ENCODE peak calls at places on chromosomes 13 and 19, in six cellular contexts. A, Q, D, W, R and C are unnamed samples.

GRCh38 chr13:95032114-95032513 is 269.1 kb downstream of the ABCC4 start:
- DNase-seq in A (no peak), Q (no peak), D (no peak), W (no peak), R (no peak), C (no peak)

GRCh38 chr19:5697022-5697889 is 7.2 kb downstream of the RPL36 start:
- DNase-seq in A (no peak), Q (no peak), D (no peak), W (no peak), R (no peak), C (no peak)

GRCh38 chr19:3073931-3074595 is 11.8 kb upstream of the TLE5 start:
- DNase-seq in A (no peak), Q (no peak), D (no peak), W (no peak), R (no peak), C (peak)

GRCh38 chr13:79992111-79992510 is 348.8 kb downstream of the SPRY2 start:
- DNase-seq in A (no peak), Q (no peak), D (no peak), W (no peak), R (no peak), C (peak)

GRCh38 chr19:6738726-6739389 is 622 bp upstream of the TRIP10 start:
- DNase-seq in A (peak), Q (peak), D (no peak), W (peak), R (no peak), C (peak)

GRCh38 chr19:40599331-40600085 is 1.7 kb upstream of the LTBP4 start:
- DNase-seq in A (peak), Q (no peak), D (no peak), W (no peak), R (no peak), C (no peak)

GRCh38 chr19:48120505-48120904 is 9.9 kb upstream of the PLA2G4C start:
- DNase-seq in A (no peak), Q (no peak), D (no peak), W (no peak), R (no peak), C (no peak)

GRCh38 chr13:23754506-23754905 is 134.7 kb downstream of the MIPEP start:
- DNase-seq in A (no peak), Q (no peak), D (no peak), W (no peak), R (no peak), C (no peak)

GRCh38 chr13:87128006-87128405 is 543.2 kb upstream of the SLITRK5 start:
- DNase-seq in A (no peak), Q (no peak), D (no peak), W (no peak), R (no peak), C (peak)

GRCh38 chr13:43986395-43986794 is 106.7 kb downstream of the LACC1 start:
- DNase-seq in A (no peak), Q (no peak), D (no peak), W (no peak), R (no peak), C (no peak)

GRCh38 chr19:41641879-41642485 is 15.1 kb upstream of the CEACAM4 start:
- DNase-seq in A (no peak), Q (no peak), D (peak), W (no peak), R (no peak), C (peak)

GRCh38 chr13:30257433-30258099 is 49.8 kb downstream of the KATNAL1 start:
- DNase-seq in A (no peak), Q (no peak), D (no peak), W (no peak), R (no peak), C (no peak)

GRCh38 chr19:45981350-45981749 is 7.7 kb upstream of the NOVA2 start:
- DNase-seq in A (no peak), Q (no peak), D (no peak), W (no peak), R (no peak), C (peak)

GRCh38 chr19:6801397-6802086 is 29.0 kb downstream of the VAV1 start:
- DNase-seq in A (peak), Q (peak), D (no peak), W (peak), R (no peak), C (peak)

GRCh38 chr19:54938906-54939305 is 8.4 kb downstream of the NLRP7 start:
- DNase-seq in A (no peak), Q (no peak), D (no peak), W (no peak), R (no peak), C (no peak)

GRCh38 chr19:54518844-54519243 is 16.2 kb downstream of the LAIR2 start:
- DNase-seq in A (no peak), Q (no peak), D (no peak), W (no peak), R (no peak), C (peak)

GRCh38 chr13:106835477-106835876 is 267.5 kb upstream of the ARGLU1 start:
- DNase-seq in A (no peak), Q (no peak), D (no peak), W (no peak), R (no peak), C (no peak)

GRCh38 chr13:20869540-20869939 is 33.0 kb downstream of the XPO4 start:
- DNase-seq in A (no peak), Q (no peak), D (no peak), W (no peak), R (no peak), C (peak)
- TF ChIP-seq CTCF in A (peak), Q (peak), D (peak), W (peak), R (no peak), C (no peak)

GRCh38 chr19:34500656-34501120 is 19.1 kb downstream of the WTIP start:
- DNase-seq in A (no peak), Q (no peak), D (no peak), W (peak), R (no peak), C (no peak)
- H3K4me3 ChIP-seq in A (no peak), Q (no peak), D (no peak), W (no peak), R (no peak), C (no peak)

GRCh38 chr13:73103238-73103637 is 44.4 kb downstream of the KLF5 start:
- DNase-seq in A (no peak), Q (no peak), D (no peak), W (no peak), R (no peak), C (no peak)
- TF ChIP-seq CTCF in A (no peak), Q (no peak), D (no peak), W (no peak), R (no peak), C (no peak)

GRCh38 chr13:85529216-85529590 is 270.0 kb downstream of the SLITRK6 start:
- DNase-seq in A (no peak), Q (no peak), D (no peak), W (no peak), R (no peak), C (no peak)

GRCh38 chr13:85525411-85525810 is 273.8 kb downstream of the SLITRK6 start:
- DNase-seq in A (no peak), Q (no peak), D (no peak), W (no peak), R (no peak), C (no peak)

DNA sequence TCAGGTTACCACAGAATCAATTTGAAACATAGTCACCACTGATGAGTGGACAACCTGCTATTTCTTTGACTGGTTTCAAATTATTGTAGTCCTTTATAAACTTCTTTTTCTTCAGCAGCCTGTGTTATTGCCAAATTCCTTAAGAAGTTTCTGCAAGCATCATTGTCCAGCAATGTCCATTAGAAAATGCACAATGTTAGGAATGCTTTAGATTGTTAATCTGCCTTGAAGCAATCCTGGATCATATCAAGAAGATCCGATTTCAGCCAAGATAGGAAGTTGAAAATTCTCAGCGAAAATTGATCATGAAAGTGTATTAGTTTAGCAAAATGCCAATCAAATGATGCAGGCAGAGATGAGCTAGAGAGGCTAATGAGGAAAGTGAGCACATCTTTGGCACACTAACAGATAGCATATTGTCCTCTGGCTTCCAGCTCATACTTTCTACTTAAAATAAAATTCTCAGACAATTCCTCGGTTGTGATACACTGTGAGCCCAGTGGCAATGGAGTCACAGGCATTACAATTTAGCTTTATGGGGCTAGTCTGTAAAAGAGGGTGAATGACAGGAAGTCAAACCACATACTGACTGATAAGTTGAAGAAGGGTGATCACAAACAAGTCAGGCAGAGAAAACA is 270.5 kb downstream of the SLITRK6 start:
- DNase-seq in A (no peak), Q (no peak), D (peak), W (no peak), R (peak), C (peak)
- H3K4me3 ChIP-seq in A (no peak), Q (no peak), D (no peak), W (no peak), R (no peak), C (no peak)

DNA sequence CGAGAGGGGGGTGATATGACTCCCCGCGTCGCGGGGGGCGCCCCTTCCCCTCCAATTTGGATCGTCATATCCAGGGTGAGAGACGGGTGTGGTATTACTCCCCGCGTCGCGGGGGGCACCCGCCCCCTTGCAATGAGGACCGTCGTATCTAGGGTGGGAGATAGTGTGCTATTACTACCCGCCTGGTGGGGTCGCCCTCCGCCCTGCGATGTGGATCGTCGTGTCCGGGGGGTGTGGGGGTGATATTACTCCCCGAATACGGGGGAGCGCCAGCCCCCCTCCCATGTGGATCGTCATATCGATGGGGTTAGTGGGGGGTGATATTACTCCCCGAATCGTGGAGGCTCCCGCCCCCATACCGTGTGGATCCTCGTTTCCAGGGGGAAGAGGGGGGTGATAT is 29.2 kb upstream of the RGCC start:
- DNase-seq in A (peak), Q (no peak), D (no peak), W (no peak), R (no peak), C (no peak)
- TF ChIP-seq CTCF in A (peak), Q (no peak), D (peak), W (peak), R (no peak), C (peak)

GRCh38 chr13:21719463-21719862 is 48.6 kb downstream of the FGF9 start:
- DNase-seq in A (no peak), Q (no peak), D (no peak), W (no peak), R (no peak), C (no peak)
- H3K4me3 ChIP-seq in A (no peak), Q (no peak), D (no peak), W (no peak), R (no peak), C (no peak)